ENCODE peak calls at places on chromosomes 6 and 20, in four cellular contexts. W, V, H and F are unnamed samples.

GRCh38 chr20:15205719-15206118 is 868.3 kb upstream of the FLRT3 start:
- DNase-seq in H (no peak), W (no peak), V (no peak), F (no peak)

GRCh38 chr6:5025911-5026819 is 22.3 kb upstream of the RPP40 start:
- DNase-seq in V (no peak), H (no peak), W (no peak), F (no peak)

GRCh38 chr6:16503919-16504554 is 257.2 kb downstream of the ATXN1 start:
- DNase-seq in H (no peak), W (no peak), V (no peak), F (no peak)

GRCh38 chr6:170165085-170165484 is 125.8 kb downstream of the DLL1 start:
- DNase-seq in H (no peak), V (no peak), W (no peak), F (peak; percentile 40)

GRCh38 chr6:105179244-105180065 is at the start of gene POPDC3:
- DNase-seq in H (peak; percentile 34), V (no peak), W (no peak), F (no peak)

GRCh38 chr6:116384727-116385461 is 14.1 kb downstream of the DSE start:
- DNase-seq in V (no peak), W (no peak), H (no peak), F (no peak)

GRCh38 chr6:36925809-36926208 is 28.7 kb upstream of the PI16 start:
- DNase-seq in V (no peak), W (no peak), H (no peak), F (no peak)

GRCh38 chr6:5190467-5190866 is 70.3 kb downstream of the LYRM4 start:
- DNase-seq in H (peak; percentile 86), V (no peak), W (no peak), F (no peak)

GRCh38 chr6:152244998-152245630 is 392.0 kb downstream of the SYNE1 start:
- DNase-seq in V (no peak), W (no peak), H (peak; percentile 44), F (no peak)

GRCh38 chr6:127972815-127973214 is 72.0 kb upstream of the THEMIS start:
- DNase-seq in W (no peak), V (no peak), H (no peak), F (no peak)

GRCh38 chr6:4894049-4894448 is 109.8 kb downstream of the RPP40 start:
- DNase-seq in V (no peak), W (no peak), H (no peak), F (no peak)

GRCh38 chr20:22529150-22530019 is 55.0 kb downstream of the FOXA2 start:
- DNase-seq in H (no peak), V (no peak), W (no peak), F (no peak)

GRCh38 chr6:14759976-14760672 is 485.7 kb upstream of the JARID2 start:
- DNase-seq in H (no peak), V (no peak), W (no peak), F (no peak)

GRCh38 chr6:88008821-88009220 is 38.8 kb upstream of the SPACA1 start:
- DNase-seq in H (no peak), W (no peak), V (no peak), F (no peak)

GRCh38 chr6:2848851-2849250 is 7.2 kb upstream of the SERPINB1 start:
- DNase-seq in W (no peak), H (no peak), V (no peak), F (no peak)

GRCh38 chr6:117506180-117506835 is 23.8 kb downstream of the DCBLD1 start:
- DNase-seq in H (no peak), V (no peak), W (no peak), F (no peak)

GRCh38 chr6:2157441-2158127 is 87.8 kb downstream of the GMDS start:
- DNase-seq in H (peak; percentile 73), V (no peak), W (no peak), F (no peak)

GRCh38 chr6:107657755-107658461 is 166.2 kb downstream of the SCML4 start:
- DNase-seq in H (peak; percentile 39), W (peak; percentile 46), V (peak; percentile 70), F (peak; percentile 76)

GRCh38 chr6:41306187-41306854 is 19.8 kb upstream of the TREM1 start:
- DNase-seq in W (peak; percentile 60), V (no peak), H (peak; percentile 22), F (no peak)

DNA sequence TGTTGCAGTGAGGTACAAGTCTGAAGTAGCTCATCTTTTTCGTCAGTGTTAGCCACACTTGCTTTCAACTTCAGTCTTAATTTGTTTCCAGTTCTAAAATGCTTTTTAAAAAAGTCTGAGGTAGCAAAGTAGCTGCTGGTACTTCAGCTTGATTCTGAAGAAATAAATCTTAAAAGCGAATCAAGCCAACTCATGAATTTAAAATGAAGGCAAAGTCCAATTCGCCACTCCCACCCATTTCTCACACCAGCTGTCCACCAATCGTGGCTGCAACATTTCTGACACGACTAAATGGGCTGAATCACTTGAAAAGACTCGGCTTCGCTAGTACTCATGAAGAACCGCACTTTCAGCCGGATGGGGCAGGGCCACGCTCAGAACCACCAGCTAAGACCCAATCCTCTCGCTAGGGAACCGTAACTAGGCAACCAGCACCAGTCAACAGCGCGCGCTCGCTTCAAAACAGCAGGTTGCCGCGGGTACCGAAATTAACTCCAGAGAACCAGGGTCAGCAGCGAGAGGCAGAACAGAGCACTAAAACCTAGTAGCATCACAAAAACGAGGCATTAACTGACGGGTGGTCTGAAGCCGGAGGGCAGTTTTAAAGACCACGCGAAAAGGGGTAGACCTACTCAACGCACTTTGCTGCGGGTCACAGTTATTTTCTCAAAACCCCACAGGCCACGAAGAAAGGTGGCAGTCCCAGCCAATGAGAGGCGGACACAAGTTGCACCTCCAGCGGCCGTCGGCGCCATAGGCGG is 900 bp downstream of the BCLAF1 start:
- DNase-seq in W (peak; percentile 87), H (peak; percentile 91), V (peak; percentile 63), F (peak; percentile 98)
- TF ChIP-seq CTCF in W (no peak), H (no peak), V (no peak), F (peak; percentile 30)

GRCh38 chr6:124961784-124962611 is at the start of gene RNF217:
- DNase-seq in W (peak; percentile 63), V (no peak), H (peak; percentile 69), F (peak; percentile 45)
- TF ChIP-seq CTCF in W (no peak), V (no peak), H (no peak), F (no peak)

GRCh38 chr20:4192378-4193048 is 177.2 kb upstream of the RNF24 start:
- DNase-seq in V (no peak), H (peak; percentile 14), W (no peak), F (no peak)

GRCh38 chr20:4193053-4193452 is 177.7 kb upstream of the RNF24 start:
- DNase-seq in W (no peak), H (no peak), V (no peak), F (no peak)

GRCh38 chr20:4190792-4191519 is 175.6 kb upstream of the RNF24 start:
- DNase-seq in V (no peak), W (no peak), H (no peak), F (no peak)

DNA sequence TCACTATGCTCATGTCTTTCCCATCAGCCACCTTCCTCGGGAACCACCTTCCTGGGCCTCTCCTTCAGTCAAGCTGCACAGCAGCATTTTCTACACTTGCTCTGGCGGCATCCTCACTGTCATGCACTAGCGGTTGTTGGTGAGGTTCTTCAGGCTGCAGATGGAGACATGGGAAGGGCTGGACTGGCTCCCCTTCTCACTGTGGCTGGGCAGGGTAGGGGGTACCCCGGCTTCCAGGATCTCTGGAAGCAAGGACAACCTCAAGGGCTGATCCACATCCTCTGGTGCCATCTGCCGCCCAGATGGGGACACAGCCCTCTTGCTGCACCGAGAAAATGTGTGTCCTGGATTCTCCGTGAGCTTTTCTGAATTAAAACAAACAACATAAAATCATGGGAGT is 180.1 kb upstream of the RNF24 start:
- DNase-seq in W (no peak), H (peak; percentile 37), V (no peak), F (no peak)
- TF ChIP-seq CTCF in W (no peak), H (peak; percentile 65), V (no peak), F (no peak)

GRCh38 chr6:79404261-79404660 is 133.0 kb downstream of the LCA5 start:
- DNase-seq in W (no peak), H (no peak), V (no peak), F (no peak)
- TF ChIP-seq CTCF in W (no peak), H (no peak), V (no peak), F (no peak)